ENCODE peak calls at places on chromosomes 5 and 9, in five cellular contexts. S is upper lobe of right lung, W is HFF-Myc, N is IMR-90, U is kidney. R is an unnamed sample.

GRCh38 chr9:136671646-136672430 is 9.1 kb downstream of the EGFL7 start:
- DNase-seq in S (no peak), W (no peak), N (no peak), U (no peak), R (peak; percentile 81)

GRCh38 chr9:133268335-133269056 is 6.5 kb downstream of the ABO start:
- DNase-seq in S (no peak), W (no peak), N (no peak), U (no peak), R (no peak)

GRCh38 chr9:128339761-128340690 is at the start of gene SLC27A4:
- DNase-seq in S (peak; percentile 93), W (no peak), N (peak; percentile 66), U (peak; percentile 88), R (peak; percentile 90)

GRCh38 chr5:174056064-174056842 is 10.7 kb downstream of the NSG2 start:
- DNase-seq in S (no peak), W (no peak), N (no peak), U (no peak), R (no peak)

GRCh38 chr9:81380504-81380903 is 308.8 kb downstream of the TLE1 start:
- DNase-seq in S (no peak), W (no peak), N (no peak), U (no peak), R (no peak)

GRCh38 chr9:86943871-86944240 is 3.5 kb downstream of the GAS1 start:
- DNase-seq in S (no peak), W (no peak), N (no peak), U (no peak), R (no peak)

GRCh38 chr5:159732220-159732619 is 184.1 kb upstream of the ADRA1B start:
- DNase-seq in S (no peak), W (no peak), N (no peak), U (no peak), R (no peak)

GRCh38 chr5:140292212-140293040 is 10.5 kb downstream of the PFDN1 start:
- DNase-seq in S (no peak), W (no peak), N (peak; percentile 63), U (no peak), R (no peak)

GRCh38 chr9:70420267-70421019 is 6.0 kb upstream of the KLF9 start:
- DNase-seq in S (peak; percentile 97), W (no peak), N (peak; percentile 82), U (peak; percentile 99), R (peak; percentile 27)

GRCh38 chr9:2726620-2727335 is 9.5 kb downstream of the KCNV2 start:
- DNase-seq in S (no peak), W (no peak), N (peak; percentile 45), U (no peak), R (no peak)

GRCh38 chr9:133785753-133786370 is 47.7 kb upstream of the SARDH start:
- DNase-seq in S (no peak), W (no peak), N (no peak), U (peak; percentile 43), R (no peak)

GRCh38 chr5:179623906-179624741 is 653 bp upstream of the HNRNPH1 start:
- DNase-seq in S (no peak), W (peak; percentile 72), N (peak; percentile 85), U (no peak), R (peak; percentile 48)

GRCh38 chr5:33649801-33650482 is 209.2 kb downstream of the TARS1 start:
- DNase-seq in S (no peak), W (no peak), N (peak; percentile 84), U (no peak), R (no peak)

GRCh38 chr5:108727154-108727638 is 20.5 kb upstream of the FER start:
- DNase-seq in S (no peak), W (peak; percentile 12), N (peak; percentile 24), U (no peak), R (no peak)

GRCh38 chr5:110414360-110414759 is 312.1 kb downstream of the TMEM232 start:
- DNase-seq in S (no peak), W (no peak), N (peak; percentile 10), U (no peak), R (peak; percentile 25)
- TF ChIP-seq CTCF in S (peak; percentile 32), W (peak; percentile 23), N (no peak), U (peak; percentile 19), R (peak; percentile 38)

DNA sequence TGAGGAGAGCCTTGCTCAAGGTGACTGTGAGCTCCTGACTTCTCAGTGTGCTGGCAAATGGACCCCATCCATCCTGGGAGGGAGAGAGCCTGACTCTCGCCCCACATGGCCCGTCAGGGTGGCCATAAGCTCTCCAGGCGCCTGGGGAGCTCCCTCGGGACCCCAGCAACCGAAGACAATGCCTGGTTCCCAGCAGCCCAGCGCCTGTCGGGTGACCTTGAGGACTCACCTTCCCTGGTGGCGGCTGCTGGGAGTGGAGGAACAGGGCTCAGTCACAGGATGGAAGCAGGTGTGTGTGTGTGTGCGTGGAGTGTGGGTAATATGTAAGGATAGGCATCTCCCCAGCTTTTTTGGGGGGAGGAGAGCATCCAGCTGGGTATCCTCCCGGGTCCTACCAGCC is 190.3 kb downstream of the MELK start:
- DNase-seq in S (no peak), W (no peak), N (no peak), U (no peak), R (no peak)
- TF ChIP-seq CTCF in S (no peak), W (no peak), N (no peak), U (no peak), R (no peak)

GRCh38 chr9:77456829-77457437 is 191.2 kb downstream of the GNA14 start:
- DNase-seq in S (peak; percentile 87), W (peak; percentile 80), N (peak; percentile 91), U (peak; percentile 85), R (peak; percentile 79)
- TF ChIP-seq CTCF in S (peak; percentile 97), W (peak; percentile 89), N (peak; percentile 86), U (peak; percentile 89), R (peak; percentile 82)

GRCh38 chr9:13862562-13862961 is 451.4 kb downstream of the NFIB start:
- DNase-seq in S (no peak), W (no peak), N (no peak), U (no peak), R (no peak)
- TF ChIP-seq CTCF in S (no peak), W (no peak), N (no peak), U (no peak), R (no peak)

DNA sequence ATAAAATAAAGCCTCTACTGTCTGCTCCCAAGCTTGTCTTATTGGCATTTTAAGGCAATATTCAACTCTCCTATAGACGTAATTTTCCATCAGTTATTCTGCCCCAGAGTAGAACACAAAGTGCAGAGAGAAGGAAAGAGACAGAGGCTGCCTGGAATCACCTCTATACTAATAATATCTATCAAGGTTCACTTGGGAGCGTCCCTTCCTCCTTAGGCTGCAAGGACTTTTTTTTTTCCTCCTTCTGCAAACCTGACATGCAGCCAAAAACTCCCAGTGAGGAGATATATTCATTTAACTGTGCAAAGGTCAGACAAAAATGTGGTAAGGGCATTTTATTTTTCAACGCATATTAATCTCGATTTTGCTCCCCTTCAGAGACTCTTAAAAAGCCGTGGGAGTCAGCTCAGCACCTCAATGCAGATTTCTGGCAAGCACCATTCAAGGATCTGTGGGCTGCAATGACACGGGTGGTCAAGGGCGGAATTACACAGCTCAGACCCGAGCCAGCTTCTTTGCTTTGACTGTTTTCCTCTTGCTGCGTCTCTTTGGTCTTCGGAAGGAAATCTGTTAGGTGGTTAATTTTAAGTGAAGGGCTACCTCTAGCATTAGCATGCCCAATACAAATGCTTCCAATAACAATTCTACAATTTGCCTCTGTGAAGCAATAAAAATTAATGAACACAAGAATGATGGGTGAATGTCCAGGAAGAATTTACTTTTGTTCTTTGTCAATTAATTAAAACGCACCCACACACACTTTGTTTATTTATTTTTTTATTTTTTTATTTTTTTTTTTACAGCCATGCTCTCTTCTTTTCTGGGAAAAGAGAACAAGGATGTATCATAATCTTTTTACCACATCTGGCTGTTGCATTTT is 587.7 kb upstream of the GRAMD2B start:
- DNase-seq in S (peak; percentile 63), W (no peak), N (peak; percentile 40), U (peak; percentile 52), R (peak; percentile 8)
- TF ChIP-seq CTCF in S (peak; percentile 69), W (peak; percentile 46), N (peak; percentile 46), U (peak; percentile 64), R (peak; percentile 23)

GRCh38 chr5:73446631-73447233 is 1.8 kb downstream of the FOXD1 start:
- DNase-seq in S (no peak), W (no peak), N (no peak), U (peak; percentile 78), R (no peak)
- TF ChIP-seq CTCF in S (no peak), W (no peak), N (no peak), U (no peak), R (no peak)

GRCh38 chr9:1125741-1126140 is 75.6 kb downstream of the DMRT2 start:
- DNase-seq in S (no peak), W (peak; percentile 15), N (peak; percentile 11), U (no peak), R (no peak)

GRCh38 chr9:1129382-1129781 is 79.2 kb downstream of the DMRT2 start:
- DNase-seq in S (no peak), W (no peak), N (no peak), U (no peak), R (no peak)
- TF ChIP-seq CTCF in S (no peak), W (no peak), N (no peak), U (no peak), R (no peak)